ENCODE peak calls at places on chromosomes 6 and 20, in seven cellular contexts. One of them, this sample, is unnamed.

GRCh38 chr20:43938932-43939761 is 24.5 kb downstream of the TOX2 start:
- DNase-seq in left cardiac atrium: peak
- DNase-seq in putamen: no peak
- DNase-seq in HTR-8/SVneo: peak
- DNase-seq in heart right ventricle: peak
- DNase-seq in retina: no peak
- DNase-seq in lung: peak
- DNase-seq in this sample: peak

GRCh38 chr6:5785235-5785634 is 221.5 kb downstream of the NRN1 start:
- DNase-seq in HTR-8/SVneo: no peak
- DNase-seq in heart right ventricle: no peak
- DNase-seq in left cardiac atrium: no peak
- DNase-seq in putamen: no peak
- DNase-seq in retina: no peak
- DNase-seq in lung: no peak
- DNase-seq in this sample: no peak

GRCh38 chr6:157994126-157994795 is 12.6 kb downstream of the SYNJ2 start:
- DNase-seq in left cardiac atrium: peak
- DNase-seq in heart right ventricle: no peak
- DNase-seq in lung: no peak
- DNase-seq in HTR-8/SVneo: no peak
- DNase-seq in putamen: no peak
- DNase-seq in retina: no peak
- DNase-seq in this sample: no peak

GRCh38 chr6:69865126-69865525 is 1.2 kb upstream of the COL19A1 start:
- DNase-seq in left cardiac atrium: no peak
- DNase-seq in heart right ventricle: no peak
- DNase-seq in HTR-8/SVneo: no peak
- DNase-seq in retina: no peak
- DNase-seq in putamen: no peak
- DNase-seq in lung: no peak
- DNase-seq in this sample: no peak

GRCh38 chr6:167705211-167705750 is 121.4 kb upstream of the AFDN start:
- DNase-seq in HTR-8/SVneo: no peak
- DNase-seq in retina: no peak
- DNase-seq in lung: no peak
- DNase-seq in left cardiac atrium: no peak
- DNase-seq in heart right ventricle: no peak
- DNase-seq in putamen: no peak
- DNase-seq in this sample: no peak

GRCh38 chr6:119173249-119174084 is 95.0 kb upstream of the FAM184A start:
- DNase-seq in left cardiac atrium: no peak
- DNase-seq in heart right ventricle: no peak
- DNase-seq in putamen: no peak
- DNase-seq in lung: no peak
- DNase-seq in HTR-8/SVneo: no peak
- DNase-seq in retina: no peak
- DNase-seq in this sample: no peak

GRCh38 chr20:19291024-19291817 is 78.8 kb downstream of the SLC24A3 start:
- DNase-seq in left cardiac atrium: no peak
- DNase-seq in retina: no peak
- DNase-seq in putamen: no peak
- DNase-seq in lung: no peak
- DNase-seq in HTR-8/SVneo: no peak
- DNase-seq in heart right ventricle: no peak
- DNase-seq in this sample: no peak

GRCh38 chr6:139904572-139904971 is 530.1 kb upstream of the CITED2 start:
- DNase-seq in HTR-8/SVneo: no peak
- DNase-seq in heart right ventricle: no peak
- DNase-seq in left cardiac atrium: no peak
- DNase-seq in putamen: no peak
- DNase-seq in retina: no peak
- DNase-seq in lung: no peak
- DNase-seq in this sample: no peak

GRCh38 chr20:168876-169275 is 11.6 kb downstream of the DEFB127 start:
- DNase-seq in HTR-8/SVneo: no peak
- DNase-seq in heart right ventricle: no peak
- DNase-seq in left cardiac atrium: no peak
- DNase-seq in putamen: no peak
- DNase-seq in retina: no peak
- DNase-seq in lung: no peak
- DNase-seq in this sample: no peak

GRCh38 chr20:21901470-21902275 is 196.2 kb downstream of the PAX1 start:
- DNase-seq in heart right ventricle: peak
- DNase-seq in HTR-8/SVneo: no peak
- DNase-seq in putamen: no peak
- DNase-seq in left cardiac atrium: peak
- DNase-seq in lung: no peak
- DNase-seq in retina: no peak
- DNase-seq in this sample: no peak

GRCh38 chr6:131979515-131980337 is 28.6 kb upstream of the CCN2 start:
- DNase-seq in putamen: no peak
- DNase-seq in heart right ventricle: no peak
- DNase-seq in left cardiac atrium: no peak
- DNase-seq in lung: no peak
- DNase-seq in HTR-8/SVneo: peak
- DNase-seq in retina: no peak
- DNase-seq in this sample: peak

GRCh38 chr6:89034586-89035251 is 45.8 kb upstream of the PNRC1 start:
- DNase-seq in retina: no peak
- DNase-seq in lung: peak
- DNase-seq in putamen: peak
- DNase-seq in HTR-8/SVneo: no peak
- DNase-seq in heart right ventricle: peak
- DNase-seq in left cardiac atrium: peak
- DNase-seq in this sample: peak

GRCh38 chr20:18523066-18523465 is 15.3 kb downstream of the SEC23B start:
- DNase-seq in retina: no peak
- DNase-seq in lung: no peak
- DNase-seq in left cardiac atrium: no peak
- DNase-seq in HTR-8/SVneo: no peak
- DNase-seq in heart right ventricle: no peak
- DNase-seq in putamen: no peak
- DNase-seq in this sample: no peak

GRCh38 chr6:17987576-17988421 is at the start of gene KIF13A:
- DNase-seq in heart right ventricle: peak
- DNase-seq in left cardiac atrium: peak
- DNase-seq in putamen: peak
- DNase-seq in retina: peak
- DNase-seq in HTR-8/SVneo: peak
- DNase-seq in lung: peak
- DNase-seq in this sample: peak

GRCh38 chr6:153117986-153118886 is 12.8 kb downstream of the RGS17 start:
- DNase-seq in putamen: no peak
- DNase-seq in left cardiac atrium: no peak
- DNase-seq in lung: no peak
- DNase-seq in heart right ventricle: no peak
- DNase-seq in retina: no peak
- DNase-seq in HTR-8/SVneo: no peak
- DNase-seq in this sample: peak

GRCh38 chr6:22364314-22364713 is 67.5 kb upstream of the PRL start:
- DNase-seq in HTR-8/SVneo: no peak
- DNase-seq in left cardiac atrium: no peak
- DNase-seq in heart right ventricle: no peak
- DNase-seq in lung: no peak
- DNase-seq in putamen: no peak
- DNase-seq in retina: peak
- DNase-seq in this sample: no peak

GRCh38 chr6:786946-787763 is 94.2 kb upstream of the EXOC2 start:
- DNase-seq in retina: no peak
- DNase-seq in left cardiac atrium: no peak
- DNase-seq in lung: no peak
- DNase-seq in HTR-8/SVneo: peak
- DNase-seq in heart right ventricle: no peak
- DNase-seq in putamen: no peak
- DNase-seq in this sample: peak

GRCh38 chr20:34364013-34364382 is 925 bp downstream of the ITCH start:
- DNase-seq in putamen: peak
- DNase-seq in HTR-8/SVneo: no peak
- DNase-seq in retina: no peak
- DNase-seq in left cardiac atrium: no peak
- DNase-seq in heart right ventricle: peak
- DNase-seq in lung: peak
- DNase-seq in this sample: peak

GRCh38 chr20:49630396-49630951 is 62.5 kb upstream of the PTGIS start:
- DNase-seq in putamen: no peak
- DNase-seq in retina: no peak
- DNase-seq in heart right ventricle: no peak
- DNase-seq in left cardiac atrium: no peak
- DNase-seq in HTR-8/SVneo: no peak
- DNase-seq in lung: peak
- DNase-seq in this sample: no peak

GRCh38 chr20:4987130-4987529 is 14.2 kb downstream of the SLC23A2 start:
- DNase-seq in left cardiac atrium: no peak
- DNase-seq in lung: no peak
- DNase-seq in heart right ventricle: no peak
- DNase-seq in retina: no peak
- DNase-seq in HTR-8/SVneo: no peak
- DNase-seq in putamen: no peak
- DNase-seq in this sample: no peak

GRCh38 chr6:24547243-24547642 is 52.5 kb downstream of the ALDH5A1 start:
- DNase-seq in lung: no peak
- DNase-seq in putamen: no peak
- DNase-seq in heart right ventricle: no peak
- DNase-seq in retina: peak
- DNase-seq in left cardiac atrium: no peak
- DNase-seq in HTR-8/SVneo: no peak
- DNase-seq in this sample: no peak

GRCh38 chr20:42792052-42792451 is 397.7 kb downstream of the PTPRT start:
- DNase-seq in lung: no peak
- DNase-seq in putamen: peak
- DNase-seq in left cardiac atrium: no peak
- DNase-seq in heart right ventricle: no peak
- DNase-seq in retina: no peak
- DNase-seq in HTR-8/SVneo: no peak
- DNase-seq in this sample: no peak

GRCh38 chr6:81754906-81755305 is 2.4 kb upstream of the TENT5A start:
- DNase-seq in retina: no peak
- DNase-seq in lung: no peak
- DNase-seq in putamen: no peak
- DNase-seq in left cardiac atrium: no peak
- DNase-seq in heart right ventricle: no peak
- DNase-seq in HTR-8/SVneo: no peak
- DNase-seq in this sample: no peak

GRCh38 chr20:17614176-17614811 is 44.4 kb downstream of the DSTN start:
- DNase-seq in retina: no peak
- DNase-seq in lung: no peak
- DNase-seq in heart right ventricle: peak
- DNase-seq in putamen: no peak
- DNase-seq in HTR-8/SVneo: no peak
- DNase-seq in left cardiac atrium: peak
- DNase-seq in this sample: no peak

GRCh38 chr6:148888853-148889252 is 142.0 kb downstream of the UST start:
- DNase-seq in left cardiac atrium: no peak
- DNase-seq in putamen: no peak
- DNase-seq in heart right ventricle: no peak
- DNase-seq in lung: no peak
- DNase-seq in HTR-8/SVneo: no peak
- DNase-seq in retina: no peak
- DNase-seq in this sample: no peak

GRCh38 chr20:2693286-2693995 is 861 bp downstream of the EBF4 start:
- DNase-seq in putamen: peak
- DNase-seq in HTR-8/SVneo: peak
- DNase-seq in heart right ventricle: peak
- DNase-seq in lung: no peak
- DNase-seq in left cardiac atrium: peak
- DNase-seq in retina: peak
- DNase-seq in this sample: peak

GRCh38 chr20:18984238-18985200 is 170.9 kb downstream of the SCP2D1 start:
- DNase-seq in heart right ventricle: no peak
- DNase-seq in left cardiac atrium: peak
- DNase-seq in lung: no peak
- DNase-seq in retina: no peak
- DNase-seq in putamen: peak
- DNase-seq in HTR-8/SVneo: no peak
- DNase-seq in this sample: no peak

GRCh38 chr20:39822667-39823066 is 860.5 kb downstream of the DHX35 start:
- DNase-seq in retina: no peak
- DNase-seq in left cardiac atrium: no peak
- DNase-seq in heart right ventricle: no peak
- DNase-seq in HTR-8/SVneo: no peak
- DNase-seq in lung: no peak
- DNase-seq in putamen: no peak
- DNase-seq in this sample: no peak

GRCh38 chr6:123263981-123264380 is 267.9 kb downstream of the CLVS2 start:
- DNase-seq in HTR-8/SVneo: no peak
- DNase-seq in left cardiac atrium: no peak
- DNase-seq in heart right ventricle: no peak
- DNase-seq in lung: no peak
- DNase-seq in retina: no peak
- DNase-seq in putamen: no peak
- DNase-seq in this sample: no peak

GRCh38 chr6:16758163-16758975 is 2.9 kb downstream of the ATXN1 start:
- DNase-seq in lung: no peak
- DNase-seq in left cardiac atrium: no peak
- DNase-seq in HTR-8/SVneo: no peak
- DNase-seq in putamen: no peak
- DNase-seq in heart right ventricle: no peak
- DNase-seq in retina: peak
- DNase-seq in this sample: no peak

GRCh38 chr6:43952746-43953145 is 174.5 kb downstream of the MRPL14 start:
- DNase-seq in lung: no peak
- DNase-seq in heart right ventricle: no peak
- DNase-seq in HTR-8/SVneo: no peak
- DNase-seq in retina: no peak
- DNase-seq in left cardiac atrium: no peak
- DNase-seq in putamen: no peak
- DNase-seq in this sample: no peak

GRCh38 chr6:157974341-157974894 is 7.2 kb upstream of the SYNJ2 start:
- DNase-seq in lung: no peak
- DNase-seq in heart right ventricle: no peak
- DNase-seq in putamen: no peak
- DNase-seq in retina: no peak
- DNase-seq in HTR-8/SVneo: peak
- DNase-seq in left cardiac atrium: no peak
- DNase-seq in this sample: no peak

GRCh38 chr6:14734416-14735340 is 511.2 kb upstream of the JARID2 start:
- DNase-seq in left cardiac atrium: no peak
- DNase-seq in heart right ventricle: peak
- DNase-seq in putamen: no peak
- DNase-seq in HTR-8/SVneo: no peak
- DNase-seq in retina: no peak
- DNase-seq in lung: no peak
- DNase-seq in this sample: no peak

GRCh38 chr6:46113370-46113769 is 16.4 kb upstream of the ENPP4 start:
- DNase-seq in retina: no peak
- DNase-seq in HTR-8/SVneo: no peak
- DNase-seq in heart right ventricle: no peak
- DNase-seq in lung: no peak
- DNase-seq in putamen: no peak
- DNase-seq in left cardiac atrium: no peak
- DNase-seq in this sample: no peak

GRCh38 chr20:62832212-62832922 is 15.5 kb downstream of the COL9A3 start:
- DNase-seq in HTR-8/SVneo: no peak
- DNase-seq in retina: no peak
- DNase-seq in putamen: no peak
- DNase-seq in lung: peak
- DNase-seq in heart right ventricle: no peak
- DNase-seq in left cardiac atrium: peak
- DNase-seq in this sample: no peak

GRCh38 chr6:30847971-30848441 is 36.3 kb upstream of the DDR1 start:
- DNase-seq in left cardiac atrium: no peak
- DNase-seq in retina: no peak
- DNase-seq in HTR-8/SVneo: no peak
- DNase-seq in lung: no peak
- DNase-seq in putamen: no peak
- DNase-seq in heart right ventricle: no peak
- DNase-seq in this sample: no peak

GRCh38 chr6:56595490-56596122 is 47.1 kb downstream of the DST start:
- DNase-seq in HTR-8/SVneo: peak
- DNase-seq in retina: peak
- DNase-seq in lung: no peak
- DNase-seq in putamen: peak
- DNase-seq in left cardiac atrium: peak
- DNase-seq in heart right ventricle: peak
- DNase-seq in this sample: peak

GRCh38 chr6:131231886-131232285 is 96.6 kb downstream of the AKAP7 start:
- DNase-seq in left cardiac atrium: no peak
- DNase-seq in retina: peak
- DNase-seq in lung: no peak
- DNase-seq in HTR-8/SVneo: no peak
- DNase-seq in putamen: no peak
- DNase-seq in heart right ventricle: no peak
- DNase-seq in this sample: no peak

This sample was measured in ACHN.